ENCODE peak calls at places on chromosome 17, in five cellular contexts. A, G, N, D and L are unnamed samples.

GRCh38 chr17:69525920-69526841 is 111.7 kb downstream of the MAP2K6 start:
- DNase-seq in A (peak), G (peak), N (peak), D (peak), L (peak)

GRCh38 chr17:64441772-64442549 is 7.0 kb upstream of the MILR1 start:
- DNase-seq in A (peak), G (peak), N (no peak), D (peak), L (no peak)

GRCh38 chr17:17322516-17323510 is 19.6 kb downstream of the NT5M start:
- DNase-seq in A (no peak), G (no peak), N (no peak), D (no peak), L (no peak)

GRCh38 chr17:31838641-31839225 is 20.3 kb downstream of the COPRS start:
- DNase-seq in A (peak), G (no peak), N (no peak), D (no peak), L (no peak)

GRCh38 chr17:50279181-50279526 is 4.9 kb downstream of the TMEM92 start:
- DNase-seq in A (peak), G (no peak), N (no peak), D (no peak), L (no peak)

GRCh38 chr17:3029213-3029913 is 34.0 kb downstream of the OR1D5 start:
- DNase-seq in A (no peak), G (no peak), N (no peak), D (no peak), L (no peak)

GRCh38 chr17:5667871-5668270 is 83.6 kb upstream of the NLRP1 start:
- DNase-seq in A (no peak), G (peak), N (no peak), D (peak), L (peak)

GRCh38 chr17:82321947-82322466 is 4.6 kb upstream of the CD7 start:
- DNase-seq in A (no peak), G (no peak), N (no peak), D (no peak), L (no peak)

GRCh38 chr17:14317383-14317782 is 16.5 kb downstream of the HS3ST3B1 start:
- DNase-seq in A (no peak), G (no peak), N (no peak), D (no peak), L (no peak)

GRCh38 chr17:64343833-64344637 is 46.6 kb downstream of the PECAM1 start:
- DNase-seq in A (peak), G (peak), N (no peak), D (no peak), L (peak)

GRCh38 chr17:79098282-79098867 is 23.8 kb downstream of the ENGASE start:
- DNase-seq in A (no peak), G (no peak), N (no peak), D (no peak), L (no peak)

GRCh38 chr17:70552230-70552981 is 383.1 kb downstream of the KCNJ2 start:
- DNase-seq in A (peak), G (peak), N (no peak), D (peak), L (peak)

GRCh38 chr17:4020096-4020495 is 55.9 kb upstream of the ATP2A3 start:
- DNase-seq in A (no peak), G (no peak), N (no peak), D (no peak), L (no peak)

GRCh38 chr17:31596382-31597323 is 205.2 kb downstream of the RAB11FIP4 start:
- DNase-seq in A (peak), G (peak), N (peak), D (no peak), L (peak)

GRCh38 chr17:58528443-58528842 is 14.0 kb upstream of the MTMR4 start:
- DNase-seq in A (no peak), G (no peak), N (no peak), D (no peak), L (no peak)

GRCh38 chr17:78697846-78698343 is 84.2 kb downstream of the CYTH1 start:
- DNase-seq in A (no peak), G (no peak), N (no peak), D (no peak), L (no peak)

GRCh38 chr17:9020096-9020823 is 1.1 kb upstream of the NTN1 start:
- DNase-seq in A (no peak), G (no peak), N (no peak), D (no peak), L (no peak)

GRCh38 chr17:9987779-9988585 is 82.9 kb upstream of the RCVRN start:
- DNase-seq in A (peak), G (peak), N (no peak), D (peak), L (peak)

GRCh38 chr17:15377200-15377599 is 35.8 kb upstream of the TEKT3 start:
- DNase-seq in A (peak), G (no peak), N (no peak), D (no peak), L (no peak)

GRCh38 chr17:74274060-74274702 is at the start of gene DNAI2:
- DNase-seq in A (no peak), G (no peak), N (no peak), D (no peak), L (no peak)

GRCh38 chr17:17692353-17693252 is 11.3 kb downstream of the RAI1 start:
- DNase-seq in A (no peak), G (peak), N (no peak), D (no peak), L (no peak)

GRCh38 chr17:82175166-82175565 is 37.5 kb downstream of the CCDC57 start:
- DNase-seq in A (no peak), G (no peak), N (no peak), D (no peak), L (no peak)

GRCh38 chr17:43609613-43610385 is 51.9 kb downstream of the MEOX1 start:
- DNase-seq in A (peak), G (no peak), N (no peak), D (no peak), L (no peak)

GRCh38 chr17:43839670-43840101 is 6.7 kb upstream of the MPP3 start:
- DNase-seq in A (no peak), G (peak), N (no peak), D (peak), L (peak)

GRCh38 chr17:45425125-45425983 is 7.3 kb downstream of the ARHGAP27 start:
- DNase-seq in A (peak), G (peak), N (peak), D (peak), L (peak)

GRCh38 chr17:47223460-47223859 is 14.3 kb downstream of the MYL4 start:
- DNase-seq in A (no peak), G (no peak), N (no peak), D (no peak), L (no peak)

GRCh38 chr17:27453466-27453865 is 2.8 kb upstream of the KSR1 start:
- DNase-seq in A (peak), G (no peak), N (no peak), D (no peak), L (no peak)

GRCh38 chr17:80311216-80311827 is 50.7 kb downstream of the RNF213 start:
- DNase-seq in A (no peak), G (no peak), N (no peak), D (no peak), L (no peak)

GRCh38 chr17:71460943-71461342 is 659.9 kb upstream of the SOX9 start:
- DNase-seq in A (peak), G (no peak), N (no peak), D (no peak), L (no peak)

GRCh38 chr17:56222255-56222654 is 69.0 kb downstream of the ANKFN1 start:
- DNase-seq in A (peak), G (no peak), N (no peak), D (peak), L (no peak)

GRCh38 chr17:62109378-62109902 is 44.4 kb upstream of the MED13 start:
- DNase-seq in A (peak), G (peak), N (peak), D (peak), L (peak)

GRCh38 chr17:77963441-77963840 is 4.9 kb downstream of the TNRC6C start:
- DNase-seq in A (peak), G (peak), N (no peak), D (peak), L (no peak)

GRCh38 chr17:77316191-77316641 is 175.4 kb downstream of the SEC14L1 start:
- DNase-seq in A (peak), G (no peak), N (peak), D (no peak), L (peak)

GRCh38 chr17:34581446-34582184 is 2.2 kb downstream of the TMEM132E start:
- DNase-seq in A (no peak), G (no peak), N (no peak), D (no peak), L (no peak)

GRCh38 chr17:35932576-35932975 is 2.0 kb upstream of the RDM1 start:
- DNase-seq in A (no peak), G (no peak), N (no peak), D (no peak), L (no peak)

GRCh38 chr17:78323821-78324390 is 36.0 kb downstream of the SOCS3 start:
- DNase-seq in A (no peak), G (no peak), N (no peak), D (no peak), L (no peak)

GRCh38 chr17:76085066-76085730 is 6.2 kb downstream of the ZACN start:
- DNase-seq in A (no peak), G (no peak), N (no peak), D (no peak), L (no peak)
- TF ChIP-seq MAFK in A (no peak), G (no peak), N (no peak), D (no peak), L (no peak)

GRCh38 chr17:37672545-37673078 is 29.4 kb upstream of the DDX52 start:
- DNase-seq in A (peak), G (no peak), N (no peak), D (no peak), L (no peak)
- TF ChIP-seq MAFK in A (no peak), G (no peak), N (no peak), D (no peak), L (no peak)

GRCh38 chr17:38338535-38338934 is 5.2 kb downstream of the GPR179 start:
- DNase-seq in A (no peak), G (no peak), N (no peak), D (no peak), L (no peak)
- TF ChIP-seq MAFK in A (no peak), G (no peak), N (no peak), D (no peak), L (no peak)

GRCh38 chr17:19410875-19411291 is at the start of gene RNF112:
- DNase-seq in A (peak), G (no peak), N (no peak), D (no peak), L (no peak)
- TF ChIP-seq MAFK in A (no peak), G (no peak), N (no peak), D (no peak), L (no peak)

DNA sequence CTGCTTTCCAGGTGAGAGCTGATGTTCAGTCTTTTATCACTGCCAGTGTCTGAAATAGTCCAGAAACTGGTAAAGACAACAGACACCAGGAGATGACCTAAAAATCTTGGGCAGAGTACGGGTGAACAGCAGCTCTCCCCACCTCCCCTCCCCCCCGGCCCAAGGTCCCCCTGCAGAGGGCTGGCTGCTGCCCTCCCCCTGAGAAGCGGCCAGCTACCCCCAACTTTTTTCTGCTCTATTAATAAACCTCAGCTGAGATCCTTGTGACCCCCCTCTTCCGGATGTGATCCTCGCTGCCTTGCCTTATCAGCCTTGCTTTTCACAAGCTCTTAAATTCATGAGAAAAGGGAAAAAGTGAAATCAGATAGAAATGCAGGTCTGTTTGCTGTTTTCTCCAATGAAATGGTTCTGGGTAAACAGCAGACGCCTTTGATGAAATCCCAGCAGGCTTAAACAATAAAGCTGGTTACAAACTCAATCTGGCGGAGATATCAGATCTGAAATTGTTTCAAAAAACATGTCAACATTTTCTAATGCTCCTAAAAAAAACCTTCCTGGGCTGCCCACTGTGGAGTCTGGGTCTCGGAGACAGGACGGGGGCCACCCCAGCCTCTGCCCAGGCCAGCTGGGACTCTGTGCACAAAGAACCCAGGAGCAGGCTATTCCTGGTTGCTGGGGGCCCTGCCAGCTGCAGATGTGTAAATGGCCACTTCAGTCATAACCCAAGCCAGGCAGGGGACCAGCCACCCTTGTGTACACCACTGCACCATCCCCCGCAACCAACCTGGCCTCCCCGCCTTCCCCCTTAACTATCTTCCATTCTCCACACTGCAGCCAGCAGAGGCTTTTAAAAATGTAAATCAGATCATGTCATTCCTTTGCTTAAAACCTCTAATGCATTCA is 28.6 kb downstream of the RTN4RL1 start:
- DNase-seq in A (no peak), G (no peak), N (no peak), D (no peak), L (no peak)
- TF ChIP-seq MAFK in A (no peak), G (no peak), N (no peak), D (no peak), L (no peak)

GRCh38 chr17:42578282-42578869 is 847 bp upstream of the PSMC3IP start:
- DNase-seq in A (peak), G (peak), N (peak), D (peak), L (peak)

GRCh38 chr17:42574463-42574862 is 3.1 kb downstream of the PSMC3IP start:
- DNase-seq in A (no peak), G (no peak), N (no peak), D (no peak), L (no peak)

GRCh38 chr17:42579794-42580551 is 2.4 kb upstream of the PSMC3IP start:
- DNase-seq in A (no peak), G (no peak), N (no peak), D (no peak), L (no peak)

GRCh38 chr17:42577532-42578281 is at the start of gene PSMC3IP:
- DNase-seq in A (peak), G (peak), N (peak), D (peak), L (peak)

GRCh38 chr17:42577140-42577531 is 393 bp downstream of the PSMC3IP start:
- DNase-seq in A (no peak), G (no peak), N (no peak), D (no peak), L (no peak)
- TF ChIP-seq MAFK in A (no peak), G (no peak), N (no peak), D (no peak), L (no peak)

DNA sequence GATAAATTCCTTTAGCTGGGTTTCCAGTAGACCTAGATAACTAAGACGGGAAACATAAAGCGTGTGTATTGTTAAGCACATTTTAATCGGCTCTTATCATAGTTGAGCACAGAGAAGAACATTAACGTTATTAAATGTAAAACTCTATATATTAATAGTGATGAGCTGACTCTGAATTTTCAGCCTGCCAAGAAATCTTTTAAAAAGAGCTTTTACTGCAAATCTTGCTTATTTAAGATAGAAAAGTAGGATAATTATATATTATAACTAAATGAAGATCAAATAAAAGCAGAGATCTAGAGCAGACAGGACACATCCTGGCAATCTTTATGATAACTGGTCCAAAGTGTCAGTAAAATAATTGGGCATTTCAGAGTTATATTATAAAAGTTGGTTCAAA is 183.1 kb downstream of the CYB561 start:
- DNase-seq in A (no peak), G (no peak), N (no peak), D (no peak), L (no peak)
- TF ChIP-seq MAFK in A (no peak), G (no peak), N (no peak), D (no peak), L (no peak)

DNA sequence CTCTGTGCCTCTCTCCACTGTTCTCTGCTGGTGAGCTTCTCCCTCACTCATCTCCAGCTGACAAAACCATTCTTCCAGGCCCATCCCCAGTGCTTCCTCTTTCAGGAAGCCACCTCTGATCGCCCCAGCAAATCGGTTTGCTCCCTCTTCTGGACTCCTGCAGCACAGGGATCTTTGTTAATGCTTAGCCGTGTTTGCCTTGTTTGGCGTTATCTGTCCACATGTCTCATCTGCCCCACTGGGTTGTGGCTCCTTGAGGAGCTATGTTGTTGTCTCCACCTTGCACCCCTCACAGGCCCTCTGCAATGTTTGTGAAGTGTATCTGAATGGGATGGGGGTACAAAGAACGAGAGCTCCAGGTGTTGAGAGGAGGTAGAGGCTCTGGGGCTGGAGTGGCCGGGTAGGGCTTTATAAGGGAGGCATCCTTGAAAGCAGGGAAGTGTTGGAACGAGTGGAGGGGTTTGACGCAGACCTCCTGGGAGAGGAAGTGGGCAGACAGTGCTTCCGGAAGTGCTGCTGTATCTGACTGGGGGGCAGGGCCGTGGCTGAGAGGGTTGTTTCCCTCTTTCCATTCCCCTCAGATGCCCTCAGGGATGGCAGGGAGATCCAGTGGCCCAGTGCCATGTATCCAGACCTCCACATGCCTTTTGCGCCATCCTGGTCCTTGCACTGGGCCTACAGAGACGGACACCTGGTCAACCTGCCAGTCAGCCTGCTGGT is 27.8 kb downstream of the CASKIN2 start:
- DNase-seq in A (no peak), G (no peak), N (no peak), D (peak), L (no peak)
- TF ChIP-seq MAFK in A (no peak), G (no peak), N (no peak), D (no peak), L (no peak)